ENCODE peak calls at places on chromosomes 6 and 20, in six cellular contexts. One of them, this sample, is unnamed.

GRCh38 chr6:46898011-46898410 is 23.7 kb downstream of the ADGRF5 start:
- DNase-seq in mucosa of descending colon: no peak
- DNase-seq in RWPE2: no peak
- DNase-seq in CD8-positive, alpha-beta T cell: no peak
- DNase-seq in endothelial cell of umbilical vein: no peak
- DNase-seq in HCT116: no peak
- DNase-seq in this sample: no peak

GRCh38 chr6:67854098-67854497 is 781.0 kb upstream of the ADGRB3 start:
- DNase-seq in RWPE2: no peak
- DNase-seq in endothelial cell of umbilical vein: no peak
- DNase-seq in HCT116: no peak
- DNase-seq in CD8-positive, alpha-beta T cell: no peak
- DNase-seq in mucosa of descending colon: no peak
- DNase-seq in this sample: no peak

GRCh38 chr6:122007366-122007765 is 392.1 kb upstream of the HSF2 start:
- DNase-seq in RWPE2: no peak
- DNase-seq in endothelial cell of umbilical vein: no peak
- DNase-seq in HCT116: no peak
- DNase-seq in mucosa of descending colon: no peak
- DNase-seq in CD8-positive, alpha-beta T cell: no peak
- DNase-seq in this sample: no peak

GRCh38 chr6:28922004-28922840 is 1.6 kb downstream of the TRIM27 start:
- DNase-seq in RWPE2: no peak
- DNase-seq in mucosa of descending colon: no peak
- DNase-seq in CD8-positive, alpha-beta T cell: peak; percentile 50
- DNase-seq in HCT116: peak; percentile 62
- DNase-seq in endothelial cell of umbilical vein: no peak
- DNase-seq in this sample: peak; percentile 64

GRCh38 chr6:16832721-16833120 is 71.5 kb upstream of the ATXN1 start:
- DNase-seq in RWPE2: no peak
- DNase-seq in CD8-positive, alpha-beta T cell: no peak
- DNase-seq in mucosa of descending colon: no peak
- DNase-seq in HCT116: no peak
- DNase-seq in endothelial cell of umbilical vein: no peak
- DNase-seq in this sample: no peak

GRCh38 chr20:2693286-2693995 is 861 bp downstream of the EBF4 start:
- DNase-seq in RWPE2: no peak
- DNase-seq in endothelial cell of umbilical vein: peak; percentile 5
- DNase-seq in mucosa of descending colon: peak; percentile 54
- DNase-seq in HCT116: no peak
- DNase-seq in CD8-positive, alpha-beta T cell: peak; percentile 36
- DNase-seq in this sample: no peak

GRCh38 chr6:92756912-92757311 is 662.4 kb downstream of the EPHA7 start:
- DNase-seq in endothelial cell of umbilical vein: no peak
- DNase-seq in mucosa of descending colon: no peak
- DNase-seq in HCT116: no peak
- DNase-seq in RWPE2: no peak
- DNase-seq in CD8-positive, alpha-beta T cell: no peak
- DNase-seq in this sample: no peak

GRCh38 chr6:50030777-50031562 is 9.2 kb upstream of the DEFB110 start:
- DNase-seq in endothelial cell of umbilical vein: no peak
- DNase-seq in RWPE2: no peak
- DNase-seq in HCT116: peak; percentile 46
- DNase-seq in mucosa of descending colon: no peak
- DNase-seq in CD8-positive, alpha-beta T cell: no peak
- DNase-seq in this sample: no peak

GRCh38 chr6:42618686-42619085 is 54.9 kb downstream of the UBR2 start:
- DNase-seq in RWPE2: no peak
- DNase-seq in mucosa of descending colon: no peak
- DNase-seq in CD8-positive, alpha-beta T cell: no peak
- DNase-seq in HCT116: no peak
- DNase-seq in endothelial cell of umbilical vein: no peak
- DNase-seq in this sample: no peak

GRCh38 chr6:24078200-24078599 is 47.8 kb upstream of the NRSN1 start:
- DNase-seq in HCT116: no peak
- DNase-seq in CD8-positive, alpha-beta T cell: no peak
- DNase-seq in mucosa of descending colon: no peak
- DNase-seq in endothelial cell of umbilical vein: no peak
- DNase-seq in RWPE2: no peak
- DNase-seq in this sample: no peak

GRCh38 chr20:25057234-25058050 is 497 bp downstream of the ACSS1 start:
- DNase-seq in mucosa of descending colon: peak; percentile 89
- DNase-seq in RWPE2: no peak
- DNase-seq in CD8-positive, alpha-beta T cell: peak; percentile 81
- DNase-seq in endothelial cell of umbilical vein: peak; percentile 51
- DNase-seq in HCT116: no peak
- DNase-seq in this sample: peak; percentile 84

GRCh38 chr6:29005183-29005885 is at the start of gene ZNF311:
- DNase-seq in CD8-positive, alpha-beta T cell: no peak
- DNase-seq in HCT116: no peak
- DNase-seq in endothelial cell of umbilical vein: peak; percentile 57
- DNase-seq in RWPE2: no peak
- DNase-seq in mucosa of descending colon: peak; percentile 60
- DNase-seq in this sample: peak; percentile 70

GRCh38 chr20:58712823-58713731 is 20.5 kb downstream of the NPEPL1 start:
- DNase-seq in HCT116: no peak
- DNase-seq in mucosa of descending colon: peak; percentile 15
- DNase-seq in CD8-positive, alpha-beta T cell: no peak
- DNase-seq in RWPE2: peak; percentile 83
- DNase-seq in endothelial cell of umbilical vein: no peak
- DNase-seq in this sample: peak; percentile 12

GRCh38 chr6:122202576-122203137 is 196.8 kb upstream of the HSF2 start:
- DNase-seq in CD8-positive, alpha-beta T cell: no peak
- DNase-seq in RWPE2: no peak
- DNase-seq in HCT116: no peak
- DNase-seq in mucosa of descending colon: no peak
- DNase-seq in endothelial cell of umbilical vein: no peak
- DNase-seq in this sample: no peak

GRCh38 chr6:114297135-114297534 is 45.7 kb downstream of the HS3ST5 start:
- DNase-seq in RWPE2: no peak
- DNase-seq in CD8-positive, alpha-beta T cell: no peak
- DNase-seq in HCT116: no peak
- DNase-seq in mucosa of descending colon: no peak
- DNase-seq in endothelial cell of umbilical vein: no peak
- DNase-seq in this sample: no peak

GRCh38 chr6:149012040-149012545 is 265.3 kb downstream of the UST start:
- DNase-seq in HCT116: peak; percentile 65
- DNase-seq in endothelial cell of umbilical vein: peak; percentile 11
- DNase-seq in RWPE2: peak; percentile 66
- DNase-seq in mucosa of descending colon: no peak
- DNase-seq in CD8-positive, alpha-beta T cell: no peak
- DNase-seq in this sample: no peak

GRCh38 chr6:169700296-169700695 is 1.5 kb downstream of the WDR27 start:
- DNase-seq in mucosa of descending colon: no peak
- DNase-seq in CD8-positive, alpha-beta T cell: no peak
- DNase-seq in HCT116: no peak
- DNase-seq in endothelial cell of umbilical vein: peak; percentile 24
- DNase-seq in RWPE2: no peak
- DNase-seq in this sample: peak; percentile 26

GRCh38 chr20:49801882-49802281 is 10.7 kb upstream of the SLC9A8 start:
- DNase-seq in HCT116: no peak
- DNase-seq in CD8-positive, alpha-beta T cell: no peak
- DNase-seq in endothelial cell of umbilical vein: no peak
- DNase-seq in RWPE2: no peak
- DNase-seq in mucosa of descending colon: no peak
- DNase-seq in this sample: no peak

GRCh38 chr6:100176951-100177710 is 183.1 kb upstream of the MCHR2 start:
- DNase-seq in HCT116: no peak
- DNase-seq in endothelial cell of umbilical vein: no peak
- DNase-seq in CD8-positive, alpha-beta T cell: no peak
- DNase-seq in RWPE2: no peak
- DNase-seq in mucosa of descending colon: no peak
- DNase-seq in this sample: no peak

GRCh38 chr20:56411759-56412472 is at the start of gene CASS4:
- DNase-seq in CD8-positive, alpha-beta T cell: peak; percentile 57
- DNase-seq in endothelial cell of umbilical vein: peak; percentile 30
- DNase-seq in HCT116: no peak
- DNase-seq in RWPE2: no peak
- DNase-seq in mucosa of descending colon: no peak
- DNase-seq in this sample: no peak

GRCh38 chr6:42217165-42217522 is 517 bp downstream of the MRPS10 start:
- DNase-seq in mucosa of descending colon: no peak
- DNase-seq in CD8-positive, alpha-beta T cell: no peak
- DNase-seq in HCT116: no peak
- DNase-seq in endothelial cell of umbilical vein: no peak
- DNase-seq in RWPE2: no peak
- DNase-seq in this sample: no peak

GRCh38 chr20:16260911-16261310 is 312.3 kb downstream of the KIF16B start:
- DNase-seq in endothelial cell of umbilical vein: no peak
- DNase-seq in CD8-positive, alpha-beta T cell: no peak
- DNase-seq in mucosa of descending colon: no peak
- DNase-seq in HCT116: no peak
- DNase-seq in RWPE2: no peak
- DNase-seq in this sample: no peak

GRCh38 chr6:387293-387694 is 4.3 kb upstream of the IRF4 start:
- DNase-seq in mucosa of descending colon: no peak
- DNase-seq in HCT116: no peak
- DNase-seq in endothelial cell of umbilical vein: no peak
- DNase-seq in RWPE2: no peak
- DNase-seq in CD8-positive, alpha-beta T cell: no peak
- DNase-seq in this sample: no peak

GRCh38 chr6:139904572-139904971 is 530.1 kb upstream of the CITED2 start:
- DNase-seq in mucosa of descending colon: no peak
- DNase-seq in HCT116: no peak
- DNase-seq in endothelial cell of umbilical vein: no peak
- DNase-seq in RWPE2: no peak
- DNase-seq in CD8-positive, alpha-beta T cell: no peak
- DNase-seq in this sample: no peak

GRCh38 chr6:79010422-79010821 is 67.6 kb downstream of the PHIP start:
- DNase-seq in RWPE2: no peak
- DNase-seq in HCT116: no peak
- DNase-seq in mucosa of descending colon: no peak
- DNase-seq in CD8-positive, alpha-beta T cell: no peak
- DNase-seq in endothelial cell of umbilical vein: no peak
- DNase-seq in this sample: no peak

GRCh38 chr6:36563237-36563927 is 16.1 kb upstream of the STK38 start:
- DNase-seq in mucosa of descending colon: no peak
- DNase-seq in endothelial cell of umbilical vein: no peak
- DNase-seq in CD8-positive, alpha-beta T cell: no peak
- DNase-seq in RWPE2: no peak
- DNase-seq in HCT116: no peak
- DNase-seq in this sample: no peak

GRCh38 chr6:160532315-160532714 is 131.8 kb downstream of the LPA start:
- DNase-seq in HCT116: no peak
- DNase-seq in mucosa of descending colon: no peak
- DNase-seq in RWPE2: no peak
- DNase-seq in CD8-positive, alpha-beta T cell: no peak
- DNase-seq in endothelial cell of umbilical vein: no peak
- DNase-seq in this sample: no peak

GRCh38 chr20:38608188-38608587 is 6.6 kb downstream of the ARHGAP40 start:
- DNase-seq in HCT116: no peak
- DNase-seq in CD8-positive, alpha-beta T cell: no peak
- DNase-seq in endothelial cell of umbilical vein: no peak
- DNase-seq in mucosa of descending colon: no peak
- DNase-seq in RWPE2: no peak
- DNase-seq in this sample: no peak

GRCh38 chr6:134621858-134622257 is 303.9 kb upstream of the SGK1 start:
- DNase-seq in endothelial cell of umbilical vein: no peak
- DNase-seq in HCT116: no peak
- DNase-seq in RWPE2: peak; percentile 59
- DNase-seq in mucosa of descending colon: no peak
- DNase-seq in CD8-positive, alpha-beta T cell: no peak
- DNase-seq in this sample: no peak

GRCh38 chr6:52362443-52363221 is 681 bp downstream of the PAQR8 start:
- DNase-seq in CD8-positive, alpha-beta T cell: peak; percentile 56
- DNase-seq in HCT116: no peak
- DNase-seq in endothelial cell of umbilical vein: peak; percentile 18
- DNase-seq in RWPE2: peak; percentile 62
- DNase-seq in mucosa of descending colon: peak; percentile 77
- DNase-seq in this sample: peak; percentile 60

GRCh38 chr6:160221423-160221822 is 37.2 kb downstream of the SLC22A2 start:
- DNase-seq in CD8-positive, alpha-beta T cell: no peak
- DNase-seq in endothelial cell of umbilical vein: no peak
- DNase-seq in HCT116: no peak
- DNase-seq in RWPE2: no peak
- DNase-seq in mucosa of descending colon: no peak
- DNase-seq in this sample: no peak

GRCh38 chr6:140071601-140072062 is 697.2 kb upstream of the CITED2 start:
- DNase-seq in CD8-positive, alpha-beta T cell: no peak
- DNase-seq in mucosa of descending colon: no peak
- DNase-seq in HCT116: no peak
- DNase-seq in RWPE2: no peak
- DNase-seq in endothelial cell of umbilical vein: peak; percentile 55
- DNase-seq in this sample: no peak

GRCh38 chr6:50843842-50844241 is 25.2 kb downstream of the TFAP2B start:
- DNase-seq in CD8-positive, alpha-beta T cell: no peak
- DNase-seq in endothelial cell of umbilical vein: no peak
- DNase-seq in mucosa of descending colon: no peak
- DNase-seq in HCT116: no peak
- DNase-seq in RWPE2: no peak
- DNase-seq in this sample: no peak

DNA sequence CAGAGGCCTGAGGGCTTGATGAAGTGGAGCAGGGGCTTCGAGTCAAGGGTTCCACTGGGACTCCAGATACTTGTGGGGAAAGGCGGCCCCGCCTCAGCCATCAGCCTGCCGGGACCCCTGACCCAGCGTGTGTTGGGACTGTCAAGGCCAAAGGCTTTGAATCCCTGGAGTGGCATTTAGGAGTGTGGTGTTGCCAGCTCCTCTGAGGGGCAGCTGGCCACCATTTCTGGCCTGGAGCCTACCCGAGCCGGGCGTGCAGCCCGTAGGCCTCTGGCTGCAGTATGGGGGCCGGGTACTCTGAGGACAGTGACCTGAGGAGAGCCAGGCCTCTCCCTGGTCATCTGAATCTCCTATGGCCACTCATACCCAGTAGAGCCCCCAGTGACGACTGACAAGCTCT is 40.0 kb downstream of the RRBP1 start:
- DNase-seq in HCT116: no peak
- DNase-seq in CD8-positive, alpha-beta T cell: no peak
- DNase-seq in mucosa of descending colon: no peak
- DNase-seq in endothelial cell of umbilical vein: no peak
- DNase-seq in RWPE2: no peak
- DNase-seq in this sample: no peak
- H3K4me3 ChIP-seq in HCT116: no peak overlapping the region
- H3K4me3 ChIP-seq in CD8-positive, alpha-beta T cell: no peak overlapping the region
- H3K4me3 ChIP-seq in mucosa of descending colon: no peak overlapping the region
- H3K4me3 ChIP-seq in endothelial cell of umbilical vein: no peak overlapping the region
- H3K4me3 ChIP-seq in RWPE2: no peak overlapping the region
- H3K4me3 ChIP-seq in this sample: no peak overlapping the region

GRCh38 chr6:54419885-54420284 is 111.6 kb downstream of the TINAG start:
- DNase-seq in endothelial cell of umbilical vein: peak; percentile 60
- DNase-seq in CD8-positive, alpha-beta T cell: no peak
- DNase-seq in mucosa of descending colon: no peak
- DNase-seq in RWPE2: no peak
- DNase-seq in HCT116: no peak
- DNase-seq in this sample: no peak
- H3K4me3 ChIP-seq in endothelial cell of umbilical vein: no peak overlapping the region
- H3K4me3 ChIP-seq in CD8-positive, alpha-beta T cell: no peak overlapping the region
- H3K4me3 ChIP-seq in mucosa of descending colon: no peak overlapping the region
- H3K4me3 ChIP-seq in RWPE2: no peak overlapping the region
- H3K4me3 ChIP-seq in HCT116: no peak overlapping the region
- H3K4me3 ChIP-seq in this sample: no peak overlapping the region

GRCh38 chr20:33561981-33562601 is 72.2 kb downstream of the CBFA2T2 start:
- DNase-seq in endothelial cell of umbilical vein: peak; percentile 93
- DNase-seq in mucosa of descending colon: peak; percentile 75
- DNase-seq in HCT116: peak; percentile 28
- DNase-seq in RWPE2: peak; percentile 92
- DNase-seq in CD8-positive, alpha-beta T cell: no peak
- DNase-seq in this sample: peak; percentile 92
- H3K4me3 ChIP-seq in endothelial cell of umbilical vein: no peak overlapping the region
- H3K4me3 ChIP-seq in mucosa of descending colon: no peak overlapping the region
- H3K4me3 ChIP-seq in HCT116: no peak overlapping the region
- H3K4me3 ChIP-seq in RWPE2: no peak overlapping the region
- H3K4me3 ChIP-seq in CD8-positive, alpha-beta T cell: no peak overlapping the region
- H3K4me3 ChIP-seq in this sample: no peak overlapping the region

GRCh38 chr6:157383471-157383870 is 2.5 kb downstream of the ZDHHC14 start:
- DNase-seq in endothelial cell of umbilical vein: no peak
- DNase-seq in HCT116: no peak
- DNase-seq in RWPE2: no peak
- DNase-seq in mucosa of descending colon: no peak
- DNase-seq in CD8-positive, alpha-beta T cell: no peak
- DNase-seq in this sample: no peak
- H3K4me3 ChIP-seq in endothelial cell of umbilical vein: no peak overlapping the region
- H3K4me3 ChIP-seq in HCT116: no peak overlapping the region
- H3K4me3 ChIP-seq in RWPE2: no peak overlapping the region
- H3K4me3 ChIP-seq in mucosa of descending colon: no peak overlapping the region
- H3K4me3 ChIP-seq in CD8-positive, alpha-beta T cell: no peak overlapping the region
- H3K4me3 ChIP-seq in this sample: no peak overlapping the region